ENCODE peak calls at places on chromosomes 2 and 18, in eight cellular contexts. W, C, F, D, G, U, Y and J are unnamed samples. For H3K9me3, the result is how much of the 10 kb centered on the place peaks cover.

GRCh38 chr18:45386256-45386655 is 229.0 kb upstream of the SLC14A2 start:
- DNase-seq in C (peak), U (peak), Y (no peak), W (no peak), D (no peak), G (peak), F (no peak), J (no peak)

GRCh38 chr18:58806826-58807714 is 57.6 kb upstream of the ZNF532 start:
- DNase-seq in C (no peak), D (no peak), G (no peak), W (no peak), F (no peak), U (no peak), Y (no peak), J (no peak)

GRCh38 chr2:11133238-11133935 is 21.9 kb upstream of the SLC66A3 start:
- DNase-seq in Y (no peak), D (no peak), U (peak), C (no peak), G (peak), W (no peak), F (no peak), J (no peak)

GRCh38 chr2:12167525-12168317 is 421.3 kb downstream of the LPIN1 start:
- DNase-seq in Y (no peak), F (no peak), G (peak), D (no peak), C (no peak), U (peak), W (no peak), J (no peak)

GRCh38 chr2:49265471-49265870 is 111.2 kb upstream of the FSHR start:
- DNase-seq in C (no peak), F (no peak), W (no peak), D (no peak), G (no peak), Y (no peak), U (no peak), J (no peak)

GRCh38 chr2:234980476-234981187 is 28.8 kb downstream of the SH3BP4 start:
- DNase-seq in Y (no peak), G (no peak), W (no peak), F (peak), U (no peak), D (no peak), C (peak), J (no peak)

GRCh38 chr2:178298785-178299212 is 104.5 kb downstream of the OSBPL6 start:
- DNase-seq in F (no peak), G (no peak), W (no peak), U (no peak), D (no peak), Y (no peak), C (no peak), J (no peak)

GRCh38 chr2:199202964-199203363 is 254.8 kb downstream of the SATB2 start:
- DNase-seq in G (no peak), Y (no peak), D (no peak), F (no peak), U (no peak), W (no peak), C (no peak), J (no peak)

GRCh38 chr18:58525517-58525916 is 103.4 kb downstream of the ALPK2 start:
- DNase-seq in G (no peak), F (no peak), W (no peak), C (no peak), U (no peak), Y (no peak), D (no peak), J (no peak)

GRCh38 chr18:44536619-44537018 is 144.1 kb upstream of the SETBP1 start:
- DNase-seq in C (no peak), G (no peak), D (no peak), W (no peak), F (no peak), Y (no peak), U (no peak), J (no peak)

GRCh38 chr2:86193901-86194567 is 1.2 kb downstream of the IMMT start:
- DNase-seq in Y (no peak), C (no peak), U (no peak), D (no peak), G (no peak), W (no peak), F (no peak), J (no peak)

GRCh38 chr2:21228041-21228895 is 104.5 kb downstream of the TDRD15 start:
- DNase-seq in G (peak), D (no peak), U (no peak), C (peak), W (no peak), F (no peak), Y (no peak), J (no peak)

GRCh38 chr2:55014962-55015939 is 35.0 kb downstream of the RTN4 start:
- DNase-seq in Y (no peak), U (peak), C (peak), G (peak), D (no peak), W (peak), F (peak), J (peak)

GRCh38 chr18:56256659-56257058 is 381.7 kb downstream of the TXNL1 start:
- DNase-seq in W (no peak), F (no peak), D (no peak), U (no peak), Y (no peak), G (no peak), C (no peak), J (no peak)

GRCh38 chr2:208254118-208254870 is 577 bp downstream of the IDH1 start:
- DNase-seq in G (peak), C (peak), W (peak), Y (peak), D (peak), F (peak), U (peak), J (peak)

GRCh38 chr2:220966636-220967035 is 605.5 kb downstream of the EPHA4 start:
- DNase-seq in D (no peak), G (no peak), U (no peak), C (no peak), W (no peak), F (no peak), Y (no peak), J (no peak)

GRCh38 chr2:106801256-106801655 is 84.7 kb downstream of the ST6GAL2 start:
- DNase-seq in G (peak), D (no peak), C (no peak), W (no peak), U (peak), Y (no peak), F (no peak), J (no peak)

GRCh38 chr2:168666339-168666738 is 136.1 kb upstream of the NOSTRIN start:
- DNase-seq in C (no peak), Y (no peak), U (no peak), F (no peak), W (no peak), D (no peak), G (no peak), J (no peak)

GRCh38 chr2:28286678-28287077 is 106.0 kb upstream of the FOSL2 start:
- DNase-seq in D (no peak), C (no peak), W (no peak), Y (no peak), U (no peak), G (no peak), F (no peak), J (no peak)

GRCh38 chr18:10757349-10757748 is 231.5 kb downstream of the NAPG start:
- DNase-seq in D (no peak), C (no peak), W (no peak), Y (no peak), G (no peak), F (no peak), U (no peak), J (no peak)

GRCh38 chr2:18662689-18663088 is 73.3 kb upstream of the NT5C1B start:
- DNase-seq in D (no peak), G (no peak), F (no peak), C (no peak), W (no peak), U (no peak), Y (no peak), J (no peak)

GRCh38 chr2:165758276-165758675 is 35.8 kb downstream of the GALNT3 start:
- DNase-seq in Y (no peak), W (no peak), D (no peak), F (no peak), C (no peak), G (no peak), U (no peak), J (no peak)

GRCh38 chr2:24881158-24881557 is 38.9 kb downstream of the ADCY3 start:
- DNase-seq in C (no peak), Y (no peak), D (no peak), U (no peak), W (no peak), F (no peak), G (no peak), J (no peak)

GRCh38 chr2:128501022-128501690 is 182.5 kb upstream of the HS6ST1 start:
- DNase-seq in U (no peak), Y (no peak), F (no peak), C (no peak), D (no peak), G (peak), W (no peak), J (no peak)

GRCh38 chr18:2036136-2036535 is 535.2 kb downstream of the METTL4 start:
- DNase-seq in C (no peak), D (no peak), F (no peak), W (no peak), G (no peak), Y (no peak), U (no peak), J (no peak)

GRCh38 chr18:7272268-7273049 is 41.6 kb downstream of the LRRC30 start:
- DNase-seq in U (peak), Y (no peak), W (no peak), F (peak), D (no peak), C (peak), G (peak), J (no peak)

GRCh38 chr2:149166958-149167810 is 128.7 kb downstream of the LYPD6B start:
- DNase-seq in C (no peak), G (no peak), Y (no peak), F (no peak), U (peak), W (peak), D (peak), J (peak)

GRCh38 chr2:239984431-239985194 is 40.5 kb downstream of the NDUFA10 start:
- DNase-seq in F (no peak), D (no peak), U (no peak), W (no peak), G (peak), Y (no peak), C (no peak), J (no peak)

GRCh38 chr2:74429487-74430451 is 8.2 kb downstream of the WDR54 start:
- DNase-seq in Y (no peak), D (no peak), W (no peak), U (no peak), F (peak), C (peak), G (no peak), J (no peak)

GRCh38 chr2:127226132-127226519 is 6.0 kb upstream of the CYP27C1 start:
- DNase-seq in G (no peak), U (no peak), C (no peak), W (no peak), D (no peak), Y (no peak), F (no peak), J (no peak)

GRCh38 chr2:29304399-29304798 is 189.2 kb downstream of the CLIP4 start:
- DNase-seq in W (no peak), C (no peak), U (no peak), D (no peak), F (no peak), G (no peak), Y (no peak), J (no peak)

GRCh38 chr2:197978971-197979370 is 174.6 kb downstream of the PLCL1 start:
- DNase-seq in Y (no peak), F (no peak), U (no peak), W (no peak), D (no peak), G (no peak), C (no peak), J (no peak)

GRCh38 chr2:150081775-150082517 is 405.5 kb downstream of the RND3 start:
- DNase-seq in Y (no peak), C (no peak), D (no peak), G (no peak), F (no peak), W (no peak), U (no peak), J (no peak)

GRCh38 chr2:27959496-27959895 is 69.0 kb downstream of the BABAM2 start:
- DNase-seq in C (peak), F (peak), W (no peak), Y (no peak), U (no peak), G (no peak), D (no peak), J (no peak)

GRCh38 chr2:224042191-224042696 is 3.2 kb upstream of the SERPINE2 start:
- DNase-seq in C (no peak), W (no peak), D (no peak), F (no peak), G (no peak), U (no peak), Y (no peak), J (no peak)

GRCh38 chr18:2223859-2224258 is 347.4 kb downstream of the METTL4 start:
- DNase-seq in C (peak), F (no peak), Y (no peak), W (no peak), U (peak), G (peak), D (no peak), J (no peak)

DNA sequence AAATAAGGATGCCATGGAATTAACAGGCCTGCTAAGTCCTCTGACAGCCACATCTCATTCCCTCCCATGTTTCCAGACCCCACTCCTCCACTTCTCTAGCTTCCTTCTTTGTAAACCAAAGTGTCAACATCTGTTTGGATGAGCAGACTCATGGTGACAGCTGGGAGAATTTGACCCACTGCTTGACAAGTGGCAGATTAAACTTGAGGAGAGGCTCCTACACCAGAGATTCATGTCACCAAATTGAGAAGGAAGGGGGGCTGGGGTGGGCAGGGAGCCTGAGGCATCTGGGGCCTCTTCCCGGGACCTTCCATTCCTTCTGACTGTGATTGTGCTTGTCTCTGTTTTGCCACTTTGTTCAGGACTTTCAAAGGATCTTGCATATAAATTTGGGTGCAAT is 41.0 kb upstream of the IGFBP5 start:
- DNase-seq in D (no peak), G (no peak), U (no peak), Y (no peak), F (no peak), C (no peak), W (no peak), J (no peak)
- H3K27ac ChIP-seq in D (no peak), G (no peak), U (no peak), Y (no peak), F (no peak), C (no peak), W (no peak), J (no peak)

GRCh38 chr2:2842466-2842865 is 511.4 kb upstream of the MYT1L start:
- DNase-seq in F (no peak), G (no peak), D (no peak), Y (no peak), W (no peak), C (no peak), U (no peak), J (no peak)
- H3K9me3 ChIP-seq in F (under half), G (under half), D (under half), Y (under half), W (under half), C (under half), U (under half), J (under half)

GRCh38 chr2:42868096-42868495 is 75.7 kb upstream of the HAAO start:
- DNase-seq in D (no peak), F (no peak), Y (no peak), C (no peak), U (no peak), G (no peak), W (no peak), J (no peak)
- H3K27ac ChIP-seq in D (no peak), F (no peak), Y (no peak), C (no peak), U (no peak), G (no peak), W (no peak), J (no peak)

DNA sequence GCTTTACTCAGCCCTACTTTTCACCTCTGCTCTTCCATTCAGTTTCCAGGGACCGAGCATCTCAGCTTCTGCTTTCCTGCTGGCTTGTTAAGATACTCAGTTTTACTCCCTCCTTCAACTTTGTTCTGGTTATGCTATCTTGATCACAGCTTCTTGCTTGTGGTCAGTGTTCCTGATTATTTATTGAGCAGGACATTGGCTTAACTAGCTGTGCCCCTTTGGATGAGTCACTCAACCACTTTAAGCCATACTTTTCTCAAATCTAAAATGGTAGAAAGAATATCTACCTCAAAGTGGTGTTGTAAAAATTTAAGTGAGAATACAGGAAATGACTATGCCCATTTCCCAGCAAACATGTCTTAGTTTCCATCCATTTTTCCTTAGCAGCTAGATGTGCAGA is 124.1 kb downstream of the KYNU start:
- DNase-seq in F (no peak), C (no peak), D (no peak), Y (no peak), W (no peak), G (no peak), U (no peak), J (no peak)
- H3K9me3 ChIP-seq in F (under half), C (under half), D (under half), Y (under half), W (under half), G (under half), U (under half), J (under half)

GRCh38 chr18:31825772-31826171 is 65.1 kb upstream of the SLC25A52 start:
- DNase-seq in F (no peak), C (no peak), U (peak), D (no peak), W (no peak), Y (no peak), G (peak), J (no peak)

GRCh38 chr18:31819106-31819924 is 58.6 kb upstream of the SLC25A52 start:
- DNase-seq in G (peak), W (no peak), D (no peak), C (peak), F (no peak), U (peak), Y (no peak), J (no peak)

GRCh38 chr18:31819925-31820229 is 59.2 kb upstream of the SLC25A52 start:
- DNase-seq in D (no peak), F (no peak), W (no peak), U (no peak), C (no peak), Y (no peak), G (no peak), J (no peak)

GRCh38 chr18:31821452-31822171 is 60.9 kb upstream of the SLC25A52 start:
- DNase-seq in Y (no peak), D (no peak), G (no peak), U (no peak), F (no peak), C (no peak), W (no peak), J (no peak)
- H3K27ac ChIP-seq in Y (no peak), D (no peak), G (no peak), U (no peak), F (no peak), C (no peak), W (no peak), J (no peak)

GRCh38 chr18:33898427-33898826 is 320.4 kb downstream of the ASXL3 start:
- DNase-seq in C (no peak), G (no peak), F (no peak), Y (no peak), W (no peak), D (no peak), U (no peak), J (no peak)

GRCh38 chr18:33901894-33902512 is 322.7 kb downstream of the NOL4 start:
- DNase-seq in Y (no peak), F (no peak), W (no peak), U (peak), D (no peak), G (no peak), C (no peak), J (no peak)

GRCh38 chr18:33906046-33906445 is 318.7 kb downstream of the NOL4 start:
- DNase-seq in U (no peak), C (no peak), F (no peak), W (no peak), D (no peak), Y (no peak), G (no peak), J (no peak)

GRCh38 chr18:33900638-33901037 is 322.6 kb downstream of the ASXL3 start:
- DNase-seq in F (no peak), U (no peak), Y (no peak), W (no peak), C (no peak), D (no peak), G (no peak), J (no peak)
- H3K9me3 ChIP-seq in F (under half), U (under half), Y (under half), W (under half), C (under half), D (under half), G (half or more), J (under half)

GRCh38 chr18:62877448-62878221 is 162.3 kb downstream of the PHLPP1 start:
- DNase-seq in F (no peak), W (no peak), G (peak), D (no peak), Y (no peak), U (peak), C (no peak), J (no peak)
- H3K27ac ChIP-seq in F (no peak), W (no peak), G (peak), D (no peak), Y (no peak), U (peak), C (no peak), J (no peak)

GRCh38 chr2:2749206-2749598 is 418.1 kb upstream of the MYT1L start:
- DNase-seq in U (no peak), F (no peak), Y (no peak), C (no peak), W (no peak), D (no peak), G (no peak), J (no peak)

GRCh38 chr2:2747797-2748301 is 416.8 kb upstream of the MYT1L start:
- DNase-seq in U (no peak), Y (no peak), F (no peak), C (no peak), D (no peak), G (no peak), W (no peak), J (no peak)

GRCh38 chr2:2748399-2749205 is 417.5 kb upstream of the MYT1L start:
- DNase-seq in F (no peak), G (no peak), C (no peak), W (no peak), U (no peak), Y (no peak), D (no peak), J (no peak)

GRCh38 chr2:2744958-2745715 is 414.1 kb upstream of the MYT1L start:
- DNase-seq in W (no peak), U (no peak), C (no peak), D (no peak), Y (no peak), G (no peak), F (no peak), J (no peak)

GRCh38 chr2:2746731-2747130 is 415.7 kb upstream of the MYT1L start:
- DNase-seq in U (no peak), W (no peak), F (no peak), G (no peak), Y (no peak), D (no peak), C (no peak), J (no peak)
- H3K9me3 ChIP-seq in U (under half), W (under half), F (under half), G (under half), Y (under half), D (under half), C (under half), J (under half)